ENCODE peak calls at places on chromosomes 2 and 18, in six cellular contexts. H is breast epithelium, P is IMR-90, W is adrenal gland, Z is H1, F is HepG2. B is an unnamed sample.

GRCh38 chr2:77087987-77088414 is 434.2 kb downstream of the LRRTM4 start:
- DNase-seq in H (no peak), P (no peak), W (no peak), Z (no peak), F (no peak), B (no peak)

GRCh38 chr18:596288-596881 is 403 bp upstream of the CLUL1 start:
- DNase-seq in H (peak), P (no peak), W (no peak), Z (peak), F (peak), B (peak)

GRCh38 chr2:203327918-203328734 is at the start of gene ABI2:
- DNase-seq in H (peak), P (peak), W (peak), Z (peak), F (peak), B (peak)

GRCh38 chr2:60565472-60565871 is 12.0 kb upstream of the BCL11A start:
- DNase-seq in H (no peak), P (peak), W (no peak), Z (no peak), F (peak), B (no peak)

GRCh38 chr2:193502363-193503035 is 1307.8 kb upstream of the TMEFF2 start:
- DNase-seq in H (no peak), P (no peak), W (no peak), Z (peak), F (no peak), B (no peak)

GRCh38 chr2:108911401-108911800 is 77.6 kb downstream of the EDAR start:
- DNase-seq in H (no peak), P (no peak), W (no peak), Z (no peak), F (no peak), B (no peak)

GRCh38 chr2:22449676-22450075 is 935.3 kb upstream of the KLHL29 start:
- DNase-seq in H (no peak), P (no peak), W (no peak), Z (no peak), F (no peak), B (no peak)

GRCh38 chr2:208311954-208312353 is 45.9 kb downstream of the PIKFYVE start:
- DNase-seq in H (no peak), P (peak), W (no peak), Z (no peak), F (no peak), B (no peak)

GRCh38 chr2:161273038-161273760 is 35.0 kb upstream of the PSMD14 start:
- DNase-seq in H (no peak), P (peak), W (no peak), Z (no peak), F (peak), B (no peak)

GRCh38 chr18:77133051-77133919 is 702 bp upstream of the MBP start:
- DNase-seq in H (no peak), P (no peak), W (no peak), Z (no peak), F (no peak), B (no peak)

GRCh38 chr2:63544017-63544627 is 44.2 kb downstream of the WDPCP start:
- DNase-seq in H (no peak), P (peak), W (no peak), Z (no peak), F (no peak), B (no peak)

GRCh38 chr2:113012436-113013335 is 7.4 kb downstream of the IL36A start:
- DNase-seq in H (no peak), P (peak), W (no peak), Z (no peak), F (no peak), B (no peak)

GRCh38 chr2:15753233-15753798 is 161.6 kb downstream of the DDX1 start:
- DNase-seq in H (no peak), P (no peak), W (no peak), Z (no peak), F (no peak), B (no peak)

GRCh38 chr2:40034198-40034597 is 255.1 kb upstream of the THUMPD2 start:
- DNase-seq in H (no peak), P (peak), W (no peak), Z (no peak), F (no peak), B (no peak)

GRCh38 chr18:79947054-79947755 is 4.2 kb downstream of the SLC66A2 start:
- DNase-seq in H (peak), P (peak), W (no peak), Z (no peak), F (no peak), B (no peak)

GRCh38 chr2:65786765-65787164 is 354.4 kb upstream of the SPRED2 start:
- DNase-seq in H (no peak), P (no peak), W (no peak), Z (no peak), F (no peak), B (no peak)

GRCh38 chr2:240440251-240440650 is 4.8 kb downstream of the GPC1 start:
- DNase-seq in H (no peak), P (no peak), W (no peak), Z (no peak), F (no peak), B (no peak)

DNA sequence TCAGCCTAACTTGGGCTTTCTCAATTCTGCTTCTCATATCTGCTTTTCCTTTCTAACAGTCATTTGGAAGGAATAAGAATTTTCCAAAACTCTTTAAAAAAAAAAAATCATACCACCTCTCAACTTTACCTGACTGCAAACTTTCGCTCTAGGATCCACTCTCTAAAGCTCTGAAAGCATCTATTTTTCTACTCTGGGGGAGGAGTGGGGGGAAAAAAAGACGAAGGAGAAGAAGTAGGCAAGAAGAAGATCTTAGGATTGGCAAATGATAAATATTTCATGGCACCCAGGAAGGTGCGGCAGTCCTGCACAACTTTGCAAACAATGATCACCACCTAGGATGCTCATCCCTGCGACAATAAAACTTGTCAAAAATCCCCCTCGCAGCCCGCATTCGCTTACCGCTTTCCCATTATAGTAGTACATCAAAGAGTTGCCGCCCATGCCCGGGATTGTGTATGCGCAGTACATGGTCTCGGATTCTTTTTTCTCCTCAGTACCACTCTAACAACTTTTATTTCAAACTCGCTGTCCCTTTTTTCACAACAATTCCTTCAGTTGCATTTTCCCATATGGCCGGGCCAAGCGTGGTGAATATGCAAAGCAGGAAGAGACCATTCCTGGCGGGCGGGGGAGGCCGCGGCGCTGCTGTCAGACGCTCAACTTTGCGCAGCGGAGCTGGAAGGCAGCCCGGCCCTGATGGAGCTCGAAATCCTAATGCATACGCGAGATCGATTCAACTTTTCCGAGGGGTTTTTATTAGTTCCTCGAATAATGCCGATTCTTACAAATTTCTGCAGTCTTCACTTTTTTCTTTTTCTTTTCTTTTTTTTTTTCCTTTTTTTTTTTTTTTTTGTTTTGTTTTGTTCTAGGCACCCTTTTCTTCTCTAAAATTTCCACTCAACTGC is 266.5 kb downstream of the TCF4 start:
- DNase-seq in H (peak), P (peak), W (peak), Z (no peak), F (no peak), B (no peak)
- TF ChIP-seq POLR2A in H (no peak), P (no peak), W (peak), Z (no peak), F (no peak), B (peak)

GRCh38 chr18:36185901-36186460 is 1.3 kb upstream of the MOCOS start:
- DNase-seq in H (no peak), P (no peak), W (no peak), Z (no peak), F (no peak), B (no peak)

GRCh38 chr18:36187826-36188721 is 777 bp downstream of the MOCOS start:
- DNase-seq in H (no peak), P (peak), W (peak), Z (no peak), F (peak), B (no peak)

GRCh38 chr18:36186461-36187137 is 698 bp upstream of the MOCOS start:
- DNase-seq in H (peak), P (no peak), W (peak), Z (no peak), F (peak), B (no peak)

GRCh38 chr18:36188912-36189311 is 1.6 kb downstream of the MOCOS start:
- DNase-seq in H (no peak), P (no peak), W (no peak), Z (no peak), F (no peak), B (no peak)

DNA sequence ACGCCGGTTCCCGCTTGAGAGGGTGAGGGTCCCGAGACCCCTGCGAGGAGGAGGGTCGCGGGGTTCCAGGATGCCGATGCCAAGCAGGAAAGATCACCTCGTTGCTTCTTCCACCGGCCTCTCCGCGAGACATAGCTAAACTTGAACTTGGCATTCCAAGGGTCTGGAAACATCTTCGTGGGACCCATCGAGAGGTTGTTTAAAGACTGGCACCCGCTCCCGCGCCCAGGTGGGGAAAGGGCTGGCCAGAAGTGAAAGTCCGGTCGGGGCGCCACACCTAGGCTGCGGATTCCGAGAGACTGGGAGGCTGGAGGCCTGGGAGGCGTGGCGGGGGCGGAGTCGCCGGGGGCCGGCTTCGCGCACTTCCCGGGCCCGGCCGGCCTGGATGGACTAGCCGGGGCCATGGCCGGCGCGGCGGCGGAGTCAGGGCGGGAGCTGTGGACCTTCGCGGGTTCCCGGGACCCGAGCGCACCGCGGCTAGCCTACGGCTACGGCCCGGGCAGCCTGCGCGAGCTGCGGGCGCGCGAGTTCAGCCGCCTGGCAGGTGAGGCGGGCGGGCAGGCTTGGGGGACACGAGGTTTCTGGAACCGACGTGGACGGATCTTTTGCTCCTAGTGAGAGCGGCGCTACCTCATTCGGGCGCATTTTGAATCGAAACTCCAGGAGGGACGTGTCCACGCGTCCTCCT is at the start of gene MOCOS:
- DNase-seq in H (peak), P (peak), W (peak), Z (no peak), F (peak), B (peak)
- TF ChIP-seq POLR2A in H (no peak), P (peak), W (peak), Z (no peak), F (peak), B (no peak)

GRCh38 chr18:49081511-49082146 is 130.9 kb upstream of the SMAD7 start:
- DNase-seq in H (no peak), P (peak), W (no peak), Z (no peak), F (no peak), B (no peak)

GRCh38 chr18:49082714-49083688 is 132.2 kb upstream of the SMAD7 start:
- DNase-seq in H (no peak), P (no peak), W (no peak), Z (no peak), F (peak), B (no peak)
- TF ChIP-seq POLR2A in H (no peak), P (no peak), W (no peak), Z (no peak), F (no peak), B (no peak)

GRCh38 chr2:37098416-37099118 is 14.2 kb downstream of the GPATCH11 start:
- DNase-seq in H (no peak), P (no peak), W (no peak), Z (no peak), F (no peak), B (no peak)

GRCh38 chr2:37100054-37100453 is 15.7 kb downstream of the GPATCH11 start:
- DNase-seq in H (no peak), P (no peak), W (no peak), Z (no peak), F (no peak), B (no peak)

GRCh38 chr2:37091873-37092272 is 7.6 kb downstream of the GPATCH11 start:
- DNase-seq in H (no peak), P (no peak), W (no peak), Z (no peak), F (no peak), B (no peak)

DNA sequence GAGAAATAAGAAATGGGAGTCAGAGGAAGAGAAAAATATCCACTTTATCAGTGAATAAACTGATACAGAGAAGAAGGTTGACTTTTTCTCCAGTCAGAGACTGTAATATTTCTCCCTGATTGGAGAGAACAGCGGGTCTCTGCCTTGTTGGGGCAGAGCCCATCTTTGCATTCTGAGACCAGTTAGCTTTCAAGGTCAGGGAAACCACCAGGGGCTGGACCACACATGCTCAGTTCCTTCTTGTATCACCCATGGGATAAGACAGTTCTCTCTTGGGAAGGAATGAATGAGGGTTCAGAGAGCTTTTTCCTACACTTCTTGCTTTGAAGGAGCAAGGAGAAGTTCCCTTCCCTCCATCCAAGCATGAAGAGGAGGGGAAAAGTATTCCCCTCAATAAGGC is 12.2 kb downstream of the GPATCH11 start:
- DNase-seq in H (no peak), P (no peak), W (no peak), Z (no peak), F (no peak), B (no peak)
- TF ChIP-seq POLR2A in H (no peak), P (no peak), W (no peak), Z (no peak), F (no peak), B (no peak)

GRCh38 chr2:196230051-196230450 is 58.7 kb upstream of the STK17B start:
- DNase-seq in H (no peak), P (no peak), W (no peak), Z (no peak), F (no peak), B (no peak)
- TF ChIP-seq POLR2A in H (no peak), P (no peak), W (no peak), Z (no peak), F (no peak), B (no peak)

GRCh38 chr2:9751831-9752230 is 91.4 kb upstream of the TAF1B start:
- DNase-seq in H (no peak), P (no peak), W (no peak), Z (no peak), F (no peak), B (no peak)

GRCh38 chr2:9754532-9754887 is 88.8 kb upstream of the TAF1B start:
- DNase-seq in H (no peak), P (no peak), W (no peak), Z (no peak), F (no peak), B (no peak)

GRCh38 chr2:9752441-9753275 is 90.6 kb upstream of the TAF1B start:
- DNase-seq in H (no peak), P (peak), W (no peak), Z (no peak), F (peak), B (no peak)

GRCh38 chr2:9753665-9754531 is 89.4 kb upstream of the TAF1B start:
- DNase-seq in H (peak), P (no peak), W (no peak), Z (no peak), F (no peak), B (no peak)

DNA sequence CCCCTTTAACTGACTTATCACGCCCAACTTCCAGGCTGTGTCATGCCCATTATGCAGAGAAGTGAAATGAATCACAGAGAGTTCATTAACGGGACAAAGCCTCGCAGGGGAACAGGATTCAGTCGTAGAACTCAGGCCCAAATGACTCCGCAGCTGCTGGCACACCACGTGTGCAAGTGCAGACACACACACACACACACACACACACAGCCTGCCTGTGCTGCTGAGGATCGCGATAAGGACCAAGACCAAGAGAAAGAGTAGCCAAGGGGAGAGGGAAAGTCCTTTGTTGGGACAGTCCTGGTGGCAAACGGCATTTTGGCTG is 90.0 kb upstream of the TAF1B start:
- DNase-seq in H (no peak), P (peak), W (no peak), Z (no peak), F (no peak), B (peak)
- TF ChIP-seq POLR2A in H (no peak), P (no peak), W (peak), Z (no peak), F (no peak), B (no peak)

GRCh38 chr2:11537951-11538350 is 4.1 kb downstream of the GREB1 start:
- DNase-seq in H (no peak), P (no peak), W (no peak), Z (no peak), F (no peak), B (no peak)

GRCh38 chr2:11541693-11542274 is 7.9 kb downstream of the GREB1 start:
- DNase-seq in H (no peak), P (no peak), W (no peak), Z (no peak), F (no peak), B (no peak)

GRCh38 chr2:11540148-11540995 is 6.5 kb downstream of the GREB1 start:
- DNase-seq in H (no peak), P (no peak), W (no peak), Z (no peak), F (no peak), B (no peak)

GRCh38 chr2:11540996-11541692 is 7.3 kb downstream of the GREB1 start:
- DNase-seq in H (no peak), P (no peak), W (no peak), Z (no peak), F (no peak), B (no peak)

DNA sequence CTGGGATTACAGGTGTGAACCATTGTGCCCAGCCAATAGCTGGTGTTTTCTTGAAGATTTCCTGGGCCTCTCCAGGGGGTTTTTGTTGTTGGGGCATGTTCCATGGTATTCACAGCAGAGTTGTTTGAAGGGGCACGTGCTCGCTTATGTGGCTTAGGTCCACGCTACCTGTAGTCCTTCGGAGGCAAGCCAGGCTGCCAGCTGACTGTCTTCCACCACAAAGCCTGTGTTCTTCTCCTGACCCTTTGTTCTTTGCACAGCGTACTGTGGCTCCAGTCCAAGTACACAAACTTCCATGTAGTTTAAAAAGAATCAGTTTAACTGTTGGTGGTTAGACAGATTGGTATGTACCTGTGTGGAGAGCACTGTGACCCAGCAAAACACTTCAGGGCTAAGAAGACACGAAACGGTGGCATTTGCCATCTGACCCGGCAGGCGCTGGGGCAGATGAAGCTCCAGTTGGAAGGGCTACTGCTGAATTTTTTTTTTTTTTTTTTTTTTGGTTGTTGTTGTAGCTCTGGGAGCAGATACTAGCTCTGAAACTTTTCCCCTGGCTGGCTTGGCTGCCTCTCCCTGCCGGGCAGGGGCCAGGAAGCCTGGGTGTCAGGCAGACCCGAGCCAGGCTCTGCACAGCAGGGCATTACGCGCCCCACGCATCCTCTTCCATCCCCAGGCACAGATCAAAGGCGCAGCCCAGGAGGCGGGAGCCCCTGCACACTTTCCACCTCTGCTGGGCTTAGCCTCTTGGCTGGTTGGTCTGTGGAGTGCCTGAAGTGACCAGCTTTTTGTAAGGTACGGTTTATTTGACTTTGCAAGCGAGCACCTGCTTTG is 5.7 kb downstream of the GREB1 start:
- DNase-seq in H (peak), P (no peak), W (no peak), Z (no peak), F (peak), B (no peak)
- TF ChIP-seq POLR2A in H (no peak), P (no peak), W (no peak), Z (no peak), F (peak), B (no peak)